ENCODE peak calls at places on chromosome 6, in ten cellular contexts. One of them, this sample, is unnamed.

GRCh38 chr6:41937881-41938574 is 3.6 kb downstream of the CCND3 start:
- DNase-seq in naive thymus-derived CD4-positive, alpha-beta T cell: peak
- DNase-seq in non-pigmented ciliary epithelial cell: no peak
- DNase-seq in HEK293T: no peak
- DNase-seq in fibroblast of the aortic adventitia: peak
- DNase-seq in ovary: no peak
- DNase-seq in NCI-H526 treated with DMSO at 0.1 percent for 48 hours: no peak
- DNase-seq in activated CD4-positive, alpha-beta T cell treated with anti-CD3 and anti-CD28 coated beads for 1 hour: no peak
- DNase-seq in activated CD4-positive, CD25-positive, alpha-beta regulatory T cell: peak
- DNase-seq in Right ventricle myocardium superior: peak
- DNase-seq in this sample: no peak

GRCh38 chr6:170152989-170153388 is 137.9 kb downstream of the DLL1 start:
- DNase-seq in naive thymus-derived CD4-positive, alpha-beta T cell: no peak
- DNase-seq in activated CD4-positive, alpha-beta T cell treated with anti-CD3 and anti-CD28 coated beads for 1 hour: no peak
- DNase-seq in activated CD4-positive, CD25-positive, alpha-beta regulatory T cell: no peak
- DNase-seq in Right ventricle myocardium superior: peak
- DNase-seq in ovary: peak
- DNase-seq in NCI-H526 treated with DMSO at 0.1 percent for 48 hours: no peak
- DNase-seq in fibroblast of the aortic adventitia: no peak
- DNase-seq in non-pigmented ciliary epithelial cell: peak
- DNase-seq in HEK293T: no peak
- DNase-seq in this sample: no peak

GRCh38 chr6:35719830-35720733 is 16.8 kb upstream of the ARMC12 start:
- DNase-seq in HEK293T: peak
- DNase-seq in activated CD4-positive, CD25-positive, alpha-beta regulatory T cell: no peak
- DNase-seq in NCI-H526 treated with DMSO at 0.1 percent for 48 hours: no peak
- DNase-seq in Right ventricle myocardium superior: peak
- DNase-seq in fibroblast of the aortic adventitia: no peak
- DNase-seq in naive thymus-derived CD4-positive, alpha-beta T cell: no peak
- DNase-seq in activated CD4-positive, alpha-beta T cell treated with anti-CD3 and anti-CD28 coated beads for 1 hour: no peak
- DNase-seq in ovary: no peak
- DNase-seq in non-pigmented ciliary epithelial cell: no peak
- DNase-seq in this sample: no peak

GRCh38 chr6:36117639-36118549 is 12.4 kb upstream of the MAPK13 start:
- DNase-seq in NCI-H526 treated with DMSO at 0.1 percent for 48 hours: no peak
- DNase-seq in non-pigmented ciliary epithelial cell: no peak
- DNase-seq in fibroblast of the aortic adventitia: no peak
- DNase-seq in naive thymus-derived CD4-positive, alpha-beta T cell: no peak
- DNase-seq in Right ventricle myocardium superior: no peak
- DNase-seq in activated CD4-positive, alpha-beta T cell treated with anti-CD3 and anti-CD28 coated beads for 1 hour: no peak
- DNase-seq in activated CD4-positive, CD25-positive, alpha-beta regulatory T cell: no peak
- DNase-seq in HEK293T: no peak
- DNase-seq in ovary: no peak
- DNase-seq in this sample: no peak

GRCh38 chr6:82057846-82058554 is 189.5 kb downstream of the IBTK start:
- DNase-seq in naive thymus-derived CD4-positive, alpha-beta T cell: no peak
- DNase-seq in activated CD4-positive, alpha-beta T cell treated with anti-CD3 and anti-CD28 coated beads for 1 hour: no peak
- DNase-seq in non-pigmented ciliary epithelial cell: no peak
- DNase-seq in NCI-H526 treated with DMSO at 0.1 percent for 48 hours: peak
- DNase-seq in fibroblast of the aortic adventitia: peak
- DNase-seq in ovary: no peak
- DNase-seq in activated CD4-positive, CD25-positive, alpha-beta regulatory T cell: no peak
- DNase-seq in Right ventricle myocardium superior: no peak
- DNase-seq in HEK293T: no peak
- DNase-seq in this sample: no peak

GRCh38 chr6:17167327-17167979 is 65.6 kb downstream of the STMND1 start:
- DNase-seq in naive thymus-derived CD4-positive, alpha-beta T cell: no peak
- DNase-seq in fibroblast of the aortic adventitia: peak
- DNase-seq in activated CD4-positive, CD25-positive, alpha-beta regulatory T cell: no peak
- DNase-seq in Right ventricle myocardium superior: peak
- DNase-seq in ovary: no peak
- DNase-seq in activated CD4-positive, alpha-beta T cell treated with anti-CD3 and anti-CD28 coated beads for 1 hour: no peak
- DNase-seq in non-pigmented ciliary epithelial cell: no peak
- DNase-seq in HEK293T: peak
- DNase-seq in NCI-H526 treated with DMSO at 0.1 percent for 48 hours: peak
- DNase-seq in this sample: no peak

GRCh38 chr6:118678866-118679265 is 27.5 kb upstream of the CEP85L start:
- DNase-seq in fibroblast of the aortic adventitia: peak
- DNase-seq in NCI-H526 treated with DMSO at 0.1 percent for 48 hours: no peak
- DNase-seq in ovary: no peak
- DNase-seq in activated CD4-positive, alpha-beta T cell treated with anti-CD3 and anti-CD28 coated beads for 1 hour: no peak
- DNase-seq in Right ventricle myocardium superior: no peak
- DNase-seq in activated CD4-positive, CD25-positive, alpha-beta regulatory T cell: no peak
- DNase-seq in non-pigmented ciliary epithelial cell: no peak
- DNase-seq in HEK293T: no peak
- DNase-seq in naive thymus-derived CD4-positive, alpha-beta T cell: no peak
- DNase-seq in this sample: no peak

GRCh38 chr6:37143585-37143984 is 26.4 kb upstream of the PIM1 start:
- DNase-seq in activated CD4-positive, CD25-positive, alpha-beta regulatory T cell: no peak
- DNase-seq in non-pigmented ciliary epithelial cell: no peak
- DNase-seq in NCI-H526 treated with DMSO at 0.1 percent for 48 hours: no peak
- DNase-seq in naive thymus-derived CD4-positive, alpha-beta T cell: no peak
- DNase-seq in ovary: no peak
- DNase-seq in Right ventricle myocardium superior: no peak
- DNase-seq in HEK293T: no peak
- DNase-seq in activated CD4-positive, alpha-beta T cell treated with anti-CD3 and anti-CD28 coated beads for 1 hour: no peak
- DNase-seq in fibroblast of the aortic adventitia: no peak
- DNase-seq in this sample: no peak

GRCh38 chr6:104682722-104683643 is 176.7 kb downstream of the HACE1 start:
- DNase-seq in naive thymus-derived CD4-positive, alpha-beta T cell: peak
- DNase-seq in fibroblast of the aortic adventitia: peak
- DNase-seq in activated CD4-positive, alpha-beta T cell treated with anti-CD3 and anti-CD28 coated beads for 1 hour: peak
- DNase-seq in ovary: no peak
- DNase-seq in NCI-H526 treated with DMSO at 0.1 percent for 48 hours: peak
- DNase-seq in non-pigmented ciliary epithelial cell: no peak
- DNase-seq in activated CD4-positive, CD25-positive, alpha-beta regulatory T cell: peak
- DNase-seq in HEK293T: peak
- DNase-seq in Right ventricle myocardium superior: peak
- DNase-seq in this sample: peak

GRCh38 chr6:141464490-141464889 is 668.2 kb upstream of the GJE1 start:
- DNase-seq in non-pigmented ciliary epithelial cell: no peak
- DNase-seq in naive thymus-derived CD4-positive, alpha-beta T cell: no peak
- DNase-seq in ovary: no peak
- DNase-seq in activated CD4-positive, CD25-positive, alpha-beta regulatory T cell: no peak
- DNase-seq in fibroblast of the aortic adventitia: peak
- DNase-seq in Right ventricle myocardium superior: no peak
- DNase-seq in activated CD4-positive, alpha-beta T cell treated with anti-CD3 and anti-CD28 coated beads for 1 hour: no peak
- DNase-seq in NCI-H526 treated with DMSO at 0.1 percent for 48 hours: no peak
- DNase-seq in HEK293T: no peak
- DNase-seq in this sample: no peak

GRCh38 chr6:75611011-75611701 is 9.5 kb downstream of the SENP6 start:
- DNase-seq in naive thymus-derived CD4-positive, alpha-beta T cell: no peak
- DNase-seq in ovary: no peak
- DNase-seq in Right ventricle myocardium superior: no peak
- DNase-seq in fibroblast of the aortic adventitia: peak
- DNase-seq in NCI-H526 treated with DMSO at 0.1 percent for 48 hours: no peak
- DNase-seq in non-pigmented ciliary epithelial cell: no peak
- DNase-seq in activated CD4-positive, alpha-beta T cell treated with anti-CD3 and anti-CD28 coated beads for 1 hour: no peak
- DNase-seq in activated CD4-positive, CD25-positive, alpha-beta regulatory T cell: no peak
- DNase-seq in HEK293T: no peak
- DNase-seq in this sample: no peak

GRCh38 chr6:46258249-46258648 is 87.5 kb upstream of the ENPP5 start:
- DNase-seq in ovary: no peak
- DNase-seq in HEK293T: no peak
- DNase-seq in activated CD4-positive, alpha-beta T cell treated with anti-CD3 and anti-CD28 coated beads for 1 hour: no peak
- DNase-seq in Right ventricle myocardium superior: no peak
- DNase-seq in activated CD4-positive, CD25-positive, alpha-beta regulatory T cell: no peak
- DNase-seq in fibroblast of the aortic adventitia: no peak
- DNase-seq in non-pigmented ciliary epithelial cell: no peak
- DNase-seq in NCI-H526 treated with DMSO at 0.1 percent for 48 hours: no peak
- DNase-seq in naive thymus-derived CD4-positive, alpha-beta T cell: no peak
- DNase-seq in this sample: no peak

GRCh38 chr6:147161974-147162495 is 42.2 kb upstream of the STXBP5 start:
- DNase-seq in activated CD4-positive, CD25-positive, alpha-beta regulatory T cell: no peak
- DNase-seq in fibroblast of the aortic adventitia: peak
- DNase-seq in naive thymus-derived CD4-positive, alpha-beta T cell: no peak
- DNase-seq in ovary: no peak
- DNase-seq in Right ventricle myocardium superior: no peak
- DNase-seq in non-pigmented ciliary epithelial cell: peak
- DNase-seq in NCI-H526 treated with DMSO at 0.1 percent for 48 hours: no peak
- DNase-seq in HEK293T: no peak
- DNase-seq in activated CD4-positive, alpha-beta T cell treated with anti-CD3 and anti-CD28 coated beads for 1 hour: no peak
- DNase-seq in this sample: no peak

GRCh38 chr6:87907521-87907920 is 140.1 kb upstream of the SPACA1 start:
- DNase-seq in activated CD4-positive, CD25-positive, alpha-beta regulatory T cell: no peak
- DNase-seq in Right ventricle myocardium superior: no peak
- DNase-seq in fibroblast of the aortic adventitia: peak
- DNase-seq in non-pigmented ciliary epithelial cell: no peak
- DNase-seq in activated CD4-positive, alpha-beta T cell treated with anti-CD3 and anti-CD28 coated beads for 1 hour: no peak
- DNase-seq in HEK293T: no peak
- DNase-seq in naive thymus-derived CD4-positive, alpha-beta T cell: peak
- DNase-seq in NCI-H526 treated with DMSO at 0.1 percent for 48 hours: no peak
- DNase-seq in ovary: no peak
- DNase-seq in this sample: no peak

GRCh38 chr6:68575765-68576439 is 59.2 kb upstream of the ADGRB3 start:
- DNase-seq in non-pigmented ciliary epithelial cell: no peak
- DNase-seq in naive thymus-derived CD4-positive, alpha-beta T cell: no peak
- DNase-seq in activated CD4-positive, CD25-positive, alpha-beta regulatory T cell: no peak
- DNase-seq in activated CD4-positive, alpha-beta T cell treated with anti-CD3 and anti-CD28 coated beads for 1 hour: no peak
- DNase-seq in NCI-H526 treated with DMSO at 0.1 percent for 48 hours: no peak
- DNase-seq in fibroblast of the aortic adventitia: no peak
- DNase-seq in Right ventricle myocardium superior: no peak
- DNase-seq in ovary: no peak
- DNase-seq in HEK293T: peak
- DNase-seq in this sample: no peak

GRCh38 chr6:14804001-14804401 is 441.9 kb upstream of the JARID2 start:
- DNase-seq in activated CD4-positive, alpha-beta T cell treated with anti-CD3 and anti-CD28 coated beads for 1 hour: no peak
- DNase-seq in HEK293T: no peak
- DNase-seq in NCI-H526 treated with DMSO at 0.1 percent for 48 hours: no peak
- DNase-seq in ovary: no peak
- DNase-seq in naive thymus-derived CD4-positive, alpha-beta T cell: no peak
- DNase-seq in fibroblast of the aortic adventitia: no peak
- DNase-seq in non-pigmented ciliary epithelial cell: no peak
- DNase-seq in Right ventricle myocardium superior: no peak
- DNase-seq in activated CD4-positive, CD25-positive, alpha-beta regulatory T cell: no peak
- DNase-seq in this sample: no peak

GRCh38 chr6:35993150-35993549 is 31.3 kb downstream of the SLC26A8 start:
- DNase-seq in activated CD4-positive, CD25-positive, alpha-beta regulatory T cell: no peak
- DNase-seq in non-pigmented ciliary epithelial cell: no peak
- DNase-seq in fibroblast of the aortic adventitia: no peak
- DNase-seq in HEK293T: no peak
- DNase-seq in naive thymus-derived CD4-positive, alpha-beta T cell: no peak
- DNase-seq in ovary: no peak
- DNase-seq in NCI-H526 treated with DMSO at 0.1 percent for 48 hours: no peak
- DNase-seq in activated CD4-positive, alpha-beta T cell treated with anti-CD3 and anti-CD28 coated beads for 1 hour: no peak
- DNase-seq in Right ventricle myocardium superior: no peak
- DNase-seq in this sample: no peak

GRCh38 chr6:17972074-17972966 is 15.1 kb downstream of the KIF13A start:
- DNase-seq in activated CD4-positive, CD25-positive, alpha-beta regulatory T cell: no peak
- DNase-seq in naive thymus-derived CD4-positive, alpha-beta T cell: no peak
- DNase-seq in non-pigmented ciliary epithelial cell: no peak
- DNase-seq in Right ventricle myocardium superior: no peak
- DNase-seq in activated CD4-positive, alpha-beta T cell treated with anti-CD3 and anti-CD28 coated beads for 1 hour: no peak
- DNase-seq in fibroblast of the aortic adventitia: no peak
- DNase-seq in HEK293T: no peak
- DNase-seq in ovary: no peak
- DNase-seq in NCI-H526 treated with DMSO at 0.1 percent for 48 hours: no peak
- DNase-seq in this sample: no peak

GRCh38 chr6:155254139-155254538 is 9.7 kb upstream of the CLDN20 start:
- DNase-seq in HEK293T: no peak
- DNase-seq in Right ventricle myocardium superior: no peak
- DNase-seq in fibroblast of the aortic adventitia: no peak
- DNase-seq in naive thymus-derived CD4-positive, alpha-beta T cell: no peak
- DNase-seq in NCI-H526 treated with DMSO at 0.1 percent for 48 hours: no peak
- DNase-seq in activated CD4-positive, alpha-beta T cell treated with anti-CD3 and anti-CD28 coated beads for 1 hour: no peak
- DNase-seq in ovary: no peak
- DNase-seq in activated CD4-positive, CD25-positive, alpha-beta regulatory T cell: no peak
- DNase-seq in non-pigmented ciliary epithelial cell: no peak
- DNase-seq in this sample: no peak

This sample was measured in natural killer cell.